ENCODE peak calls at places on chromosomes 13 and 19, in five cellular contexts. M is left ventricle myocardium superior, A is T-helper 2 cell, Q is EL, W is HEK293T. S is an unnamed sample.

GRCh38 chr13:55569514-55569913 is 1571.2 kb upstream of the PRR20A start:
- DNase-seq in M (no peak), A (no peak), Q (no peak), W (no peak), S (no peak)

GRCh38 chr19:43651758-43652545 is 12.3 kb upstream of the CADM4 start:
- DNase-seq in M (peak), A (no peak), Q (peak), W (peak), S (no peak)

GRCh38 chr13:77767413-77767812 is 69.9 kb downstream of the SLAIN1 start:
- DNase-seq in M (no peak), A (no peak), Q (no peak), W (no peak), S (no peak)

GRCh38 chr13:96834626-96835025 is 159.7 kb downstream of the OXGR1 start:
- DNase-seq in M (no peak), A (no peak), Q (no peak), W (no peak), S (no peak)

GRCh38 chr13:42859760-42860159 is 78.4 kb downstream of the FAM216B start:
- DNase-seq in M (no peak), A (no peak), Q (no peak), W (no peak), S (no peak)

GRCh38 chr13:23427342-23428182 is 5.9 kb downstream of the SACS start:
- DNase-seq in M (no peak), A (no peak), Q (peak), W (no peak), S (no peak)

GRCh38 chr13:99900960-99901359 is 70.6 kb downstream of the ZIC5 start:
- DNase-seq in M (no peak), A (no peak), Q (no peak), W (no peak), S (no peak)

GRCh38 chr19:48203227-48203793 is 32.8 kb downstream of the ZSWIM9 start:
- DNase-seq in M (no peak), A (no peak), Q (peak), W (no peak), S (no peak)

S was measured in kidney.